ENCODE peak calls at places on chromosomes 4 and X, in seven cellular contexts. D, T, U, Y, L, Q and Z are unnamed samples.

GRCh38 chrX:111040377-111041017 is 55.5 kb upstream of the PAK3 start:
- DNase-seq in T (no peak), D (no peak), Y (no peak), U (peak), L (peak), Q (peak), Z (no peak)

GRCh38 chr4:15893967-15894366 is 44.6 kb downstream of the FGFBP1 start:
- DNase-seq in Q (peak), D (no peak), T (peak), Y (no peak), U (peak), L (peak), Z (no peak)

GRCh38 chrX:1661048-1661921 is 46.4 kb downstream of the ASMT start:
- DNase-seq in Q (no peak), L (no peak), D (peak), Y (peak), T (peak), U (no peak), Z (peak)

GRCh38 chr4:119471259-119471658 is 149.3 kb upstream of the FABP2 start:
- DNase-seq in D (no peak), L (no peak), T (no peak), Q (no peak), Y (no peak), U (no peak), Z (no peak)

GRCh38 chr4:8494983-8495548 is 54.5 kb downstream of the TRMT44 start:
- DNase-seq in Q (no peak), L (no peak), U (no peak), Y (no peak), D (no peak), T (no peak), Z (no peak)

GRCh38 chr4:19381068-19381467 is 870.6 kb upstream of the SLIT2 start:
- DNase-seq in Q (peak), U (peak), Y (no peak), L (peak), T (no peak), D (no peak), Z (no peak)

GRCh38 chr4:152536545-152537182 is 772 bp upstream of the FBXW7 start:
- DNase-seq in Y (peak), T (no peak), U (peak), Q (peak), D (no peak), L (peak), Z (no peak)

GRCh38 chr4:23899565-23899964 is 9.7 kb upstream of the PPARGC1A start:
- DNase-seq in Y (no peak), U (no peak), T (no peak), L (no peak), D (no peak), Q (no peak), Z (no peak)

GRCh38 chrX:47936224-47936939 is 67.4 kb downstream of the ZNF182 start:
- DNase-seq in D (no peak), L (no peak), T (no peak), U (peak), Q (no peak), Y (no peak), Z (no peak)

GRCh38 chrX:1086444-1087409 is 125.7 kb downstream of the CRLF2 start:
- DNase-seq in Y (no peak), L (peak), D (no peak), U (no peak), T (no peak), Q (no peak), Z (no peak)

GRCh38 chr4:86451560-86452322 is 91.9 kb upstream of the MAPK10 start:
- DNase-seq in Y (no peak), T (no peak), U (peak), L (peak), Q (no peak), D (no peak), Z (no peak)

GRCh38 chr4:183136880-183137279 is 37.8 kb downstream of the WWC2 start:
- DNase-seq in Y (no peak), D (no peak), T (no peak), Q (no peak), U (peak), L (peak), Z (no peak)

GRCh38 chr4:109169160-109169559 is 133.3 kb downstream of the COL25A1 start:
- DNase-seq in Q (no peak), Y (no peak), U (peak), D (no peak), L (peak), T (no peak), Z (no peak)

GRCh38 chr4:15963568-15963967 is 593 bp upstream of the FGFBP2 start:
- DNase-seq in U (no peak), Y (no peak), T (peak), D (no peak), Q (no peak), L (no peak), Z (no peak)

GRCh38 chr4:5995901-5996623 is 22.2 kb downstream of the C4orf50 start:
- DNase-seq in U (no peak), D (no peak), Y (no peak), T (no peak), Q (no peak), L (no peak), Z (no peak)

GRCh38 chr4:40587826-40588225 is 41.8 kb downstream of the RBM47 start:
- DNase-seq in Q (peak), L (peak), T (peak), U (peak), D (no peak), Y (no peak), Z (no peak)

GRCh38 chrX:120213438-120214265 is 37.0 kb upstream of the ZBTB33 start:
- DNase-seq in Q (peak), D (no peak), Y (peak), L (peak), U (peak), T (peak), Z (peak)

GRCh38 chr4:153345011-153345981 is 808 bp downstream of the MND1 start:
- DNase-seq in U (peak), Q (peak), T (peak), Y (peak), D (no peak), L (peak), Z (peak)

GRCh38 chr4:2832309-2832980 is 11.2 kb upstream of the ADD1 start:
- DNase-seq in Y (no peak), U (no peak), L (no peak), T (no peak), D (no peak), Q (no peak), Z (no peak)

GRCh38 chr4:5192271-5192670 is 141.0 kb downstream of the STK32B start:
- DNase-seq in Q (no peak), U (no peak), Y (no peak), L (no peak), D (no peak), T (no peak), Z (no peak)

GRCh38 chr4:123250843-123251242 is 145.8 kb upstream of the SPRY1 start:
- DNase-seq in T (peak), Q (peak), Y (no peak), L (peak), U (peak), D (no peak), Z (no peak)

GRCh38 chr4:149746281-149746680 is 69.4 kb downstream of the IQCM start:
- DNase-seq in T (no peak), Y (no peak), L (no peak), U (no peak), Q (no peak), D (no peak), Z (no peak)

GRCh38 chrX:148536961-148537360 is 36.5 kb downstream of the AFF2 start:
- DNase-seq in L (no peak), Q (peak), Y (no peak), U (peak), D (no peak), T (no peak), Z (no peak)

GRCh38 chr4:90060039-90060438 is 67.2 kb upstream of the CCSER1 start:
- DNase-seq in Y (no peak), Q (no peak), L (no peak), D (no peak), T (no peak), U (no peak), Z (no peak)

GRCh38 chr4:3766207-3766790 is at the start of gene ADRA2C:
- DNase-seq in Q (no peak), U (peak), Y (no peak), T (no peak), D (no peak), L (no peak), Z (no peak)

GRCh38 chr4:158302076-158302866 is 92.0 kb downstream of the TMEM144 start:
- DNase-seq in U (peak), Q (peak), T (no peak), Y (no peak), L (peak), D (no peak), Z (no peak)

GRCh38 chrX:13119386-13119785 is 75.0 kb upstream of the FAM9C start:
- DNase-seq in Q (no peak), T (no peak), U (peak), L (peak), D (no peak), Y (no peak), Z (no peak)

GRCh38 chr4:65623509-65623908 is 46.8 kb downstream of the EPHA5 start:
- DNase-seq in T (no peak), D (no peak), Q (peak), L (peak), Y (no peak), U (peak), Z (no peak)

GRCh38 chrX:8897259-8897658 is 96.1 kb upstream of the FAM9A start:
- DNase-seq in Y (no peak), L (peak), T (no peak), U (peak), D (no peak), Q (no peak), Z (no peak)

GRCh38 chrX:74535211-74535621 is 79.2 kb downstream of the RLIM start:
- DNase-seq in Y (no peak), D (no peak), U (peak), Q (peak), L (peak), T (peak), Z (no peak)

GRCh38 chrX:24643116-24643515 is 4.0 kb downstream of the PCYT1B start:
- DNase-seq in T (no peak), Q (no peak), Y (no peak), U (no peak), D (no peak), L (peak), Z (no peak)

GRCh38 chrX:63764946-63765345 is 20.1 kb downstream of the ARHGEF9 start:
- DNase-seq in Q (peak), Y (no peak), U (peak), L (peak), D (no peak), T (no peak), Z (no peak)

GRCh38 chr4:170272959-170273358 is 183.2 kb upstream of the AADAT start:
- DNase-seq in Q (no peak), D (no peak), L (no peak), U (no peak), Y (no peak), T (no peak), Z (no peak)

GRCh38 chr4:20284990-20285389 is 33.3 kb downstream of the SLIT2 start:
- DNase-seq in L (peak), Y (no peak), U (peak), D (no peak), T (no peak), Q (no peak), Z (no peak)

GRCh38 chr4:138939960-138940359 is 75.6 kb upstream of the NOCT start:
- DNase-seq in T (no peak), Y (no peak), L (no peak), U (no peak), Q (no peak), D (no peak), Z (no peak)

GRCh38 chrX:140815868-140816267 is 106.3 kb downstream of the LINC00632 start:
- DNase-seq in T (no peak), L (peak), Q (peak), D (no peak), Y (no peak), U (peak), Z (no peak)

DNA sequence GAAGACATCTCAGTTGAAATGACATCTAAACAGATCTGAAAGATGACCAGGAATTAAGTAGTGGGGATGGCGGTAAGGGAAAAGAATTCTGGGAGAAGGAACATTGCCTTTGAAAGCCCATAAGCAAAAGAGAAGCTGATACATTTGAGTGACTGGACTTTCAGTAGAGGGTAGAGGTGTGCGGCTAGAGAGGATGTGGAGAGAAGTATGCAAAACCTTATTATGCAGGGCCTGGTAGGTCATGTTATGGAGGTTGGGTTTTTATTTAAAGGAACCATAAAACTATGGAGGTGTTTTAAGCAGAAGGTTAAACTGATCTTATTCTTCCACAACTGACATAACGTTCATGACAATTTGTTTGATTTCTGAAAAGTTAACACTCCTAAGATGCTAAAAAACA is 36.3 kb downstream of the RPS6KA3 start:
- DNase-seq in T (no peak), Y (no peak), L (no peak), D (no peak), U (no peak), Q (no peak), Z (no peak)
- H3K4me3 ChIP-seq in T (no peak), Y (no peak), L (no peak), D (no peak), U (no peak), Q (no peak), Z (no peak)

DNA sequence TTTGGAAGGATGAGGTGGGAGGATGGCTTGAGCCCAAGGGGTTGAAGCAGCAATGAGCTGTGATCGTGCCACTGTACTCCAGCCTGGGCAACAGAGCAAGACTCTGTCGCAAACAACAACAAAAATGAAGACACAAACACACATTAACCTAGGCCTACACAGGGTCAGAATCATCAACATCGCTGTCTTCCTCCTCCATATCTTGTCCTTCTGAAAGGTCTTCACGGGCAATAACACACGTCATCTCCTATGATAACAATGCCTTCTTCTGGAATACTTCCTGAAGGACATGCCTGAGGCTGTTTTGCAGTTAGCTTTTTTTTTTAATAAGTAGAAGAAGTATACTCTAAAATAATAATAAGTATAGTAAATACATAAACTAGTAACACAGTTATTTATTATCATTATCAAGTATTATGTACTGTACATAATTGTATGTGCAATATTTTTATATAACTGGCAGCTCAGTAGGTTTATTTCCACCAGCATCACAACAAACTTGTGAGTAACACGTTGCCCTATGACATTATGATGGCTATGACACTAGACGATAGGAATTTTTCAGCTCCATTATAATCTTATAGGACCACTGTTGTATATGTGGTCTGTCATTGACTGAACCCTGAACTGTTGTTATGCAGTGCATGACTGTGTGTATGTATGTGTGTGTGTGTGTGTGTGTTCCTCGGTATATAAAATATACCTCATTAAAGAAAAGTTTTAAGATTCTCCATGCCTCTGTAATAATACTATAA is 69.2 kb upstream of the MAML3 start:
- DNase-seq in Y (no peak), D (no peak), T (no peak), L (peak), Q (peak), U (peak), Z (no peak)
- H3K4me3 ChIP-seq in Y (no peak), D (no peak), T (no peak), L (no peak), Q (no peak), U (no peak), Z (no peak)

DNA sequence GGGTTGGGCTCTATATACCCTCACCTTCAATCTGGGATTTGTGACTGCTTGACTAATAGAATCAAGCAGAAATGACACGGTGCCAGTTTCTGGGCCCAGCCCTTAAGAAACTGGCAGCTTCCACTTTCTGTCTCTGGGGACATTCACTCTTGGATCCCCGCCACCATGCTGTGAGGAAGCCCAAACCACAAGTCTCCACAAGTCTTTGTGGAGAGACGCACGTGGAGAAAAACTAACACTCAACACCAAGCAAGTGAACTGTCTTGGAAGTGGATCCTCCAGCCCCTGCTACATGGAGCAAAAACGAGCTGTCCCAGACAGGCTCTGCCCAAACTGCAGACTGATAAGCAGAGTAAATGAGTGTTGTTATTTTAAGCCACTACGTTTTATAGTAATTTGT is 1.1 kb upstream of the EDNRA start:
- DNase-seq in U (peak), L (peak), Y (no peak), Q (peak), D (no peak), T (peak), Z (no peak)
- H3K4me3 ChIP-seq in U (no peak), L (no peak), Y (no peak), Q (no peak), D (no peak), T (no peak), Z (no peak)

GRCh38 chrX:41917517-41917916 is 5.8 kb downstream of the CASK start:
- DNase-seq in D (no peak), L (no peak), Y (no peak), T (no peak), U (no peak), Q (no peak), Z (no peak)
- H3K4me3 ChIP-seq in D (no peak), L (no peak), Y (no peak), T (no peak), U (no peak), Q (no peak), Z (no peak)

GRCh38 chrX:134171661-134172587 is 65.1 kb upstream of the CCDC160 start:
- DNase-seq in Q (no peak), D (no peak), T (no peak), U (no peak), L (no peak), Y (no peak), Z (no peak)
- H3K4me3 ChIP-seq in Q (peak), D (peak), T (peak), U (peak), L (no peak), Y (no peak), Z (no peak)

GRCh38 chr4:73432169-73433000 is 3.6 kb upstream of the AFP start:
- DNase-seq in Y (no peak), U (no peak), Q (no peak), D (no peak), T (no peak), L (no peak), Z (no peak)

GRCh38 chr4:73433140-73433539 is 2.9 kb upstream of the AFP start:
- DNase-seq in D (no peak), L (no peak), Q (no peak), U (no peak), Y (no peak), T (no peak), Z (no peak)

GRCh38 chr4:73431813-73432168 is 4.2 kb upstream of the AFP start:
- DNase-seq in T (no peak), D (no peak), L (no peak), U (no peak), Q (no peak), Y (no peak), Z (no peak)

GRCh38 chr4:73429118-73429517 is 6.9 kb upstream of the AFP start:
- DNase-seq in L (no peak), U (no peak), D (no peak), Y (no peak), Q (no peak), T (no peak), Z (no peak)

GRCh38 chr4:73430188-73430587 is 5.8 kb upstream of the AFP start:
- DNase-seq in Q (no peak), U (no peak), D (no peak), L (no peak), T (no peak), Y (no peak), Z (no peak)
- H3K4me3 ChIP-seq in Q (no peak), U (no peak), D (no peak), L (no peak), T (no peak), Y (no peak), Z (no peak)